ENCODE peak calls at places on chromosomes 5 and 9, in six cellular contexts. O, U, L, F, M and V are unnamed samples.

GRCh38 chr5:132019857-132020555 is 8.5 kb upstream of the ACSL6 start:
- DNase-seq in O (peak; percentile 4), U (no peak), L (no peak), F (no peak), M (no peak), V (no peak)

GRCh38 chr5:113147088-113147487 is 170.5 kb downstream of the DCP2 start:
- DNase-seq in O (no peak), U (no peak), L (no peak), F (no peak), M (no peak), V (no peak)

GRCh38 chr9:74718709-74719108 is 169.0 kb downstream of the TRPM6 start:
- DNase-seq in O (no peak), U (no peak), L (no peak), F (no peak), M (no peak), V (no peak)

GRCh38 chr5:179405426-179406030 is 60.3 kb upstream of the ADAMTS2 start:
- DNase-seq in O (peak; percentile 56), U (no peak), L (no peak), F (no peak), M (no peak), V (no peak)

GRCh38 chr9:130010151-130010988 is 32.6 kb downstream of the FNBP1 start:
- DNase-seq in O (no peak), U (no peak), L (no peak), F (no peak), M (no peak), V (no peak)

GRCh38 chr9:96048116-96048953 is 172.8 kb downstream of the ERCC6L2 start:
- DNase-seq in O (peak; percentile 83), U (no peak), L (peak; percentile 43), F (no peak), M (no peak), V (no peak)

GRCh38 chr5:149740866-149741459 is 10.9 kb downstream of the PPARGC1B start:
- DNase-seq in O (no peak), U (no peak), L (no peak), F (no peak), M (no peak), V (no peak)

GRCh38 chr5:17831279-17831678 is 197.0 kb downstream of the TAF11L14 start:
- DNase-seq in O (no peak), U (no peak), L (no peak), F (no peak), M (no peak), V (no peak)

GRCh38 chr5:179271821-179272325 is 73.4 kb downstream of the ADAMTS2 start:
- DNase-seq in O (no peak), U (no peak), L (no peak), F (no peak), M (no peak), V (no peak)